ENCODE peak calls at places on chromosome 20, in seven cellular contexts. I is brain microvascular endothelial cell, U is HCT116, R is cardiac muscle cell, Q is ovary, F is transverse colon, P is right lobe of liver. O is an unnamed sample. For H3K27me3, the result is how much of the 10 kb centered on the place peaks cover.

GRCh38 chr20:17618673-17619013 is 48.8 kb downstream of the DSTN start:
- DNase-seq in I (no peak), U (no peak), F (peak), R (no peak), P (no peak), Q (no peak), O (no peak)

GRCh38 chr20:37364927-37365272 is 19.0 kb downstream of the SRC start:
- DNase-seq in I (no peak), F (no peak), P (no peak), U (no peak), R (no peak), Q (no peak), O (no peak)

GRCh38 chr20:16898433-16898832 is 150.3 kb downstream of the OTOR start:
- DNase-seq in I (peak), P (no peak), R (no peak), U (no peak), Q (no peak), F (no peak), O (no peak)

GRCh38 chr20:17202668-17203067 is 24.2 kb upstream of the PCSK2 start:
- DNase-seq in I (no peak), P (no peak), Q (peak), U (no peak), R (no peak), F (no peak), O (no peak)

GRCh38 chr20:24066075-24066700 is 77.6 kb upstream of the GGTLC1 start:
- DNase-seq in Q (no peak), R (no peak), I (no peak), P (no peak), F (no peak), U (no peak), O (no peak)

GRCh38 chr20:14062786-14063185 is 67.5 kb downstream of the MACROD2 start:
- DNase-seq in P (no peak), I (peak), F (no peak), Q (no peak), U (no peak), R (no peak), O (no peak)

GRCh38 chr20:22623211-22623610 is 38.8 kb upstream of the FOXA2 start:
- DNase-seq in F (no peak), U (peak), Q (no peak), P (no peak), I (no peak), R (peak), O (no peak)

GRCh38 chr20:15931897-15932296 is 641.4 kb downstream of the KIF16B start:
- DNase-seq in U (no peak), Q (no peak), R (no peak), F (no peak), P (no peak), I (no peak), O (no peak)

GRCh38 chr20:36540551-36541211 is 638 bp upstream of the MYL9 start:
- DNase-seq in U (no peak), I (no peak), F (no peak), Q (peak), R (no peak), P (no peak), O (peak)

GRCh38 chr20:50042370-50043313 is 59.9 kb downstream of the SNAI1 start:
- DNase-seq in P (no peak), U (no peak), Q (no peak), F (no peak), I (no peak), R (no peak), O (no peak)

GRCh38 chr20:50039706-50040431 is 57.1 kb downstream of the SNAI1 start:
- DNase-seq in P (no peak), I (no peak), R (no peak), F (no peak), Q (no peak), U (no peak), O (no peak)

GRCh38 chr20:50040432-50041237 is 57.9 kb downstream of the SNAI1 start:
- DNase-seq in Q (no peak), R (no peak), I (no peak), F (no peak), P (no peak), U (no peak), O (no peak)

GRCh38 chr20:50043573-50044352 is 61.0 kb downstream of the SNAI1 start:
- DNase-seq in Q (no peak), P (no peak), U (no peak), I (no peak), F (no peak), R (no peak), O (no peak)

GRCh38 chr20:50041238-50041915 is 58.6 kb downstream of the SNAI1 start:
- DNase-seq in F (peak), Q (no peak), P (no peak), U (no peak), I (no peak), R (no peak), O (no peak)
- TF ChIP-seq CTCF in F (no peak), Q (no peak), P (no peak), U (no peak), I (no peak), R (no peak), O (no peak)

GRCh38 chr20:676967-677366 is 1.4 kb upstream of the SCRT2 start:
- DNase-seq in U (no peak), Q (no peak), R (no peak), I (no peak), F (no peak), P (no peak), O (no peak)

GRCh38 chr20:674936-675452 is 608 bp downstream of the SCRT2 start:
- DNase-seq in U (no peak), Q (no peak), R (no peak), P (no peak), I (no peak), F (no peak), O (no peak)

GRCh38 chr20:675453-676314 is at the start of gene SCRT2:
- DNase-seq in Q (peak), F (peak), R (peak), I (peak), U (no peak), P (peak), O (peak)

GRCh38 chr20:673606-674005 is 2.0 kb downstream of the SCRT2 start:
- DNase-seq in F (no peak), U (no peak), P (no peak), I (no peak), R (no peak), Q (no peak), O (no peak)

DNA sequence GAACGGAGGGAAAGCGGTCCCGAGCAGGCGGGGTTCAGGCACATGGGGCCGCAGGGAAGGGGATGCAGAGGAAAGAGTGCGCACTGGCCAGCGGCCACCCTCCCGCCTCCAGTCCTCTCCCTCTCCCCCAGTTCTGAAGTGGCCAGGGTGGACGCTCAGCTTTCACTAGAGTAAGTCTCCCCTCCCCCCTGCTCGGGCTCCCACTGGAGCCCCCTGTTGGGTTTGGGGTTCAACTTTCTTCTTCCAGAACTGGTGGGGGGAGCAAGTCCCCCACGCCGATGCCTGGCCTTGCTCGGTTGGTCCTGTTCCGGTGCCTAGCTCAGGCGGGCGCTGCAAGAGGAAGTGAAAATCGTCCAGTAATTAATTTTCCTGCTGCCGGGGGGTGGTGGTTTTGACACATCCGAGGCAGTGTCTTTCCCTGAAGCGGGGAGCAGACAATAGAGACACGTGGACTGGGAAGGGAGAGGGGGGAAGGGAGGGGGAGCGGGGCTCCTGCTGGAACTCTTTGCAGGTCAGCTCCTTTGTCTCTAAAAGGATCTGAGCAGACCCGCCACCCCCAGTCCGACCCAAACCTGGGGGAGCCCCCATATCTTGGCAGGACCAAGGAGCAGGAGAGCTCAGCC is 824 bp upstream of the SCRT2 start:
- DNase-seq in Q (no peak), U (no peak), P (no peak), F (peak), I (no peak), R (no peak), O (no peak)
- H3K27me3 ChIP-seq in Q (under half), U (half or more), P (under half), F (half or more), I (under half), R (half or more), O (half or more)

DNA sequence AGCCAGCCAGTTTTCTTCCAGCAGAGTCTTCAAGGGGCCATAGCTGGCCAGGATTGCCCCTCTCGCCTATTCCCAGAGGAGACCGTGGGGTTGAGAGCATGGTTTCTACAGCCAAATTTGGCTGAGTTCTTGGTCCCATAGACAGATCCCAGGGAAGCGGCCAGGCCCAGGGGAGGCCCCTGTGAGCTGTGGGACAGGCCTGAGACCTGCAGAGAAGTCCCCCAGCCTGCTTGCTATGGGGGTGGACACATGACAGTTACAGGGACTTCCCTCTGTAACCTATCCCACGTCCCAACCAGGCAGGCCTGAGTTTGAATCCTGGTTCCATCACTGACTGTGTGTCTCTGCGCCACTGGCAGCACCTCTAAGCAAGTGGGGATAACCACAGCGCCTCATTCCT is 2.6 kb downstream of the TCF15 start:
- DNase-seq in Q (no peak), P (peak), F (no peak), R (no peak), U (no peak), I (no peak), O (peak)
- TF ChIP-seq CTCF in Q (no peak), P (no peak), F (no peak), R (no peak), U (no peak), I (no peak), O (no peak)

GRCh38 chr20:56626367-56627121 is 2.6 kb upstream of the TFAP2C start:
- DNase-seq in I (no peak), R (peak), Q (no peak), F (peak), P (no peak), U (peak), O (no peak)
- H3K27me3 ChIP-seq in I (half or more), R (half or more), Q (under half), F (half or more), P (half or more), U (under half), O (half or more)